ENCODE peak calls at places on chromosomes 12 and 14, in ten cellular contexts. One of them, this sample, is unnamed. For H3K4me1, the result is how much of the 10 kb centered on the place peaks cover.

GRCh38 chr12:58420496-58420895 is 479.1 kb downstream of the ATP23 start:
- DNase-seq in cardiac muscle cell: no peak
- DNase-seq in fibroblast of lung: no peak
- DNase-seq in left ventricle myocardium inferior: no peak
- DNase-seq in right cardiac atrium: no peak
- DNase-seq in hepatocyte: no peak
- DNase-seq in A673: no peak
- DNase-seq in CD8-positive, alpha-beta T cell: no peak
- DNase-seq in Karpas-422: no peak
- DNase-seq in mucosa of descending colon: no peak
- DNase-seq in this sample: no peak

GRCh38 chr14:69547701-69548348 is 26.8 kb downstream of the CCDC177 start:
- DNase-seq in cardiac muscle cell: peak
- DNase-seq in fibroblast of lung: no peak
- DNase-seq in left ventricle myocardium inferior: no peak
- DNase-seq in right cardiac atrium: no peak
- DNase-seq in hepatocyte: peak
- DNase-seq in A673: peak
- DNase-seq in CD8-positive, alpha-beta T cell: no peak
- DNase-seq in Karpas-422: no peak
- DNase-seq in mucosa of descending colon: no peak
- DNase-seq in this sample: no peak

GRCh38 chr12:63151061-63151897 is at the start of gene AVPR1A:
- DNase-seq in cardiac muscle cell: no peak
- DNase-seq in fibroblast of lung: no peak
- DNase-seq in left ventricle myocardium inferior: peak
- DNase-seq in right cardiac atrium: peak
- DNase-seq in hepatocyte: peak
- DNase-seq in A673: peak
- DNase-seq in CD8-positive, alpha-beta T cell: no peak
- DNase-seq in Karpas-422: no peak
- DNase-seq in mucosa of descending colon: no peak
- DNase-seq in this sample: peak

GRCh38 chr12:93403988-93404803 is 26.5 kb downstream of the NUDT4 start:
- DNase-seq in cardiac muscle cell: peak
- DNase-seq in fibroblast of lung: peak
- DNase-seq in left ventricle myocardium inferior: no peak
- DNase-seq in right cardiac atrium: no peak
- DNase-seq in hepatocyte: no peak
- DNase-seq in A673: no peak
- DNase-seq in CD8-positive, alpha-beta T cell: no peak
- DNase-seq in Karpas-422: no peak
- DNase-seq in mucosa of descending colon: no peak
- DNase-seq in this sample: no peak

GRCh38 chr12:39359644-39360043 is 83.3 kb downstream of the KIF21A start:
- DNase-seq in cardiac muscle cell: no peak
- DNase-seq in fibroblast of lung: no peak
- DNase-seq in left ventricle myocardium inferior: no peak
- DNase-seq in right cardiac atrium: no peak
- DNase-seq in hepatocyte: no peak
- DNase-seq in A673: no peak
- DNase-seq in CD8-positive, alpha-beta T cell: no peak
- DNase-seq in Karpas-422: no peak
- DNase-seq in mucosa of descending colon: no peak
- DNase-seq in this sample: no peak

GRCh38 chr14:19729359-19729758 is 14.0 kb upstream of the OR4Q3 start:
- DNase-seq in cardiac muscle cell: no peak
- DNase-seq in fibroblast of lung: no peak
- DNase-seq in left ventricle myocardium inferior: no peak
- DNase-seq in right cardiac atrium: no peak
- DNase-seq in hepatocyte: no peak
- DNase-seq in A673: no peak
- DNase-seq in CD8-positive, alpha-beta T cell: no peak
- DNase-seq in Karpas-422: no peak
- DNase-seq in mucosa of descending colon: no peak
- DNase-seq in this sample: no peak

GRCh38 chr12:12925383-12925782 is 26.6 kb downstream of the GPRC5D start:
- DNase-seq in cardiac muscle cell: peak
- DNase-seq in fibroblast of lung: no peak
- DNase-seq in left ventricle myocardium inferior: no peak
- DNase-seq in right cardiac atrium: no peak
- DNase-seq in hepatocyte: no peak
- DNase-seq in A673: no peak
- DNase-seq in CD8-positive, alpha-beta T cell: no peak
- DNase-seq in Karpas-422: no peak
- DNase-seq in mucosa of descending colon: no peak
- DNase-seq in this sample: no peak

GRCh38 chr12:19654630-19655384 is 215.5 kb downstream of the AEBP2 start:
- DNase-seq in cardiac muscle cell: peak
- DNase-seq in fibroblast of lung: peak
- DNase-seq in left ventricle myocardium inferior: no peak
- DNase-seq in right cardiac atrium: no peak
- DNase-seq in hepatocyte: no peak
- DNase-seq in A673: no peak
- DNase-seq in CD8-positive, alpha-beta T cell: no peak
- DNase-seq in Karpas-422: peak
- DNase-seq in mucosa of descending colon: no peak
- DNase-seq in this sample: no peak

GRCh38 chr14:51660720-51661119 is 9.0 kb downstream of the FRMD6 start:
- DNase-seq in cardiac muscle cell: no peak
- DNase-seq in fibroblast of lung: no peak
- DNase-seq in left ventricle myocardium inferior: no peak
- DNase-seq in right cardiac atrium: no peak
- DNase-seq in hepatocyte: no peak
- DNase-seq in A673: no peak
- DNase-seq in CD8-positive, alpha-beta T cell: no peak
- DNase-seq in Karpas-422: no peak
- DNase-seq in mucosa of descending colon: no peak
- DNase-seq in this sample: no peak

GRCh38 chr12:75662501-75663159 is 151.2 kb upstream of the KRR1 start:
- DNase-seq in cardiac muscle cell: no peak
- DNase-seq in fibroblast of lung: no peak
- DNase-seq in left ventricle myocardium inferior: no peak
- DNase-seq in right cardiac atrium: no peak
- DNase-seq in hepatocyte: no peak
- DNase-seq in A673: no peak
- DNase-seq in CD8-positive, alpha-beta T cell: no peak
- DNase-seq in Karpas-422: no peak
- DNase-seq in mucosa of descending colon: no peak
- DNase-seq in this sample: no peak

GRCh38 chr12:104669851-104670337 is 213.1 kb downstream of the CHST11 start:
- DNase-seq in cardiac muscle cell: peak
- DNase-seq in fibroblast of lung: peak
- DNase-seq in left ventricle myocardium inferior: peak
- DNase-seq in right cardiac atrium: peak
- DNase-seq in hepatocyte: peak
- DNase-seq in A673: no peak
- DNase-seq in CD8-positive, alpha-beta T cell: peak
- DNase-seq in Karpas-422: no peak
- DNase-seq in mucosa of descending colon: peak
- DNase-seq in this sample: peak

GRCh38 chr14:73753887-73754880 is 40.0 kb upstream of the PNMA1 start:
- DNase-seq in cardiac muscle cell: peak
- DNase-seq in fibroblast of lung: no peak
- DNase-seq in left ventricle myocardium inferior: no peak
- DNase-seq in right cardiac atrium: peak
- DNase-seq in hepatocyte: no peak
- DNase-seq in A673: no peak
- DNase-seq in CD8-positive, alpha-beta T cell: no peak
- DNase-seq in Karpas-422: peak
- DNase-seq in mucosa of descending colon: peak
- DNase-seq in this sample: no peak

DNA sequence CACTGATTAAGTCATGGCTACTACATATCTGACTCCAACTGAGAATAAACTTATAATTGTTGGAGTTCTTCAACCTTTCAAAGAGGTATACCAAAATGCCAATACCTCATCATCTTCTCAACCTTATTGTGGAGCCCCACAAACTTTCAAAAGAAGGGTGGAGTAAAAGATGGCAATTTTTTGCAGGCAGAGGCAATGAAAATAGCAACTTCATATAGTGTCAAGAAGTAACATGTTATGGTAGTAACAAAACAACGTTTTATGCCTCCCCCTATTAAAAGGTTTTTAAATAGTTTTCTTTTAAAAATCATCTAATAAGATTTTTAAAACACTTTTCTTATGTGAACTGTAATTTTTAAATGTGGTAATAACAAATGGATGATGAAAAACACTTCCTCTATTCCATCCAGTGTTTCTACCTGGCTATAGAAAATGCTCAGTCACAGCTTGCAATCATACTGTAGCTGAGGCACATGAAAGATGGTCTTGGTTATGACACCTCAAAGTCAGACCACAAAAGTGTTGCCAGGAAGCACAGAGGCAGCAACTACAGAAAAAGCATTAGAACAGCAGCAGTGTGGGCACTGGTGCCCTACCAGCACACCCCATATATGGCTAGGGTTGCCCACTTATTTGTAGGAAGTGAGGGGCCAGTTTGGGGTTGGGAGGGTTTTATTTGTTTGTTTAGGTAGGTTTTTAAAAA is 7.0 kb downstream of the PPP1R12A start:
- DNase-seq in cardiac muscle cell: peak
- DNase-seq in fibroblast of lung: no peak
- DNase-seq in left ventricle myocardium inferior: no peak
- DNase-seq in right cardiac atrium: no peak
- DNase-seq in hepatocyte: no peak
- DNase-seq in A673: no peak
- DNase-seq in CD8-positive, alpha-beta T cell: peak
- DNase-seq in Karpas-422: peak
- DNase-seq in mucosa of descending colon: no peak
- DNase-seq in this sample: no peak
- H3K4me3 ChIP-seq in cardiac muscle cell: no peak
- H3K4me3 ChIP-seq in fibroblast of lung: no peak
- H3K4me3 ChIP-seq in left ventricle myocardium inferior: no peak
- H3K4me3 ChIP-seq in right cardiac atrium: no peak
- H3K4me3 ChIP-seq in hepatocyte: no peak
- H3K4me3 ChIP-seq in A673: no peak
- H3K4me3 ChIP-seq in CD8-positive, alpha-beta T cell: no peak
- H3K4me3 ChIP-seq in Karpas-422: no peak
- H3K4me3 ChIP-seq in mucosa of descending colon: no peak
- H3K4me3 ChIP-seq in this sample: no peak

GRCh38 chr12:122121341-122122192 is 43.0 kb downstream of the MLXIP start:
- DNase-seq in cardiac muscle cell: no peak
- DNase-seq in fibroblast of lung: no peak
- DNase-seq in left ventricle myocardium inferior: peak
- DNase-seq in right cardiac atrium: peak
- DNase-seq in hepatocyte: no peak
- DNase-seq in A673: no peak
- DNase-seq in CD8-positive, alpha-beta T cell: no peak
- DNase-seq in Karpas-422: no peak
- DNase-seq in mucosa of descending colon: no peak
- DNase-seq in this sample: no peak
- H3K4me1 ChIP-seq in cardiac muscle cell: under half
- H3K4me1 ChIP-seq in fibroblast of lung: under half
- H3K4me1 ChIP-seq in left ventricle myocardium inferior: half or more
- H3K4me1 ChIP-seq in right cardiac atrium: under half
- H3K4me1 ChIP-seq in hepatocyte: under half
- H3K4me1 ChIP-seq in A673: under half
- H3K4me1 ChIP-seq in CD8-positive, alpha-beta T cell: under half
- H3K4me1 ChIP-seq in Karpas-422: under half
- H3K4me1 ChIP-seq in mucosa of descending colon: half or more
- H3K4me1 ChIP-seq in this sample: under half

DNA sequence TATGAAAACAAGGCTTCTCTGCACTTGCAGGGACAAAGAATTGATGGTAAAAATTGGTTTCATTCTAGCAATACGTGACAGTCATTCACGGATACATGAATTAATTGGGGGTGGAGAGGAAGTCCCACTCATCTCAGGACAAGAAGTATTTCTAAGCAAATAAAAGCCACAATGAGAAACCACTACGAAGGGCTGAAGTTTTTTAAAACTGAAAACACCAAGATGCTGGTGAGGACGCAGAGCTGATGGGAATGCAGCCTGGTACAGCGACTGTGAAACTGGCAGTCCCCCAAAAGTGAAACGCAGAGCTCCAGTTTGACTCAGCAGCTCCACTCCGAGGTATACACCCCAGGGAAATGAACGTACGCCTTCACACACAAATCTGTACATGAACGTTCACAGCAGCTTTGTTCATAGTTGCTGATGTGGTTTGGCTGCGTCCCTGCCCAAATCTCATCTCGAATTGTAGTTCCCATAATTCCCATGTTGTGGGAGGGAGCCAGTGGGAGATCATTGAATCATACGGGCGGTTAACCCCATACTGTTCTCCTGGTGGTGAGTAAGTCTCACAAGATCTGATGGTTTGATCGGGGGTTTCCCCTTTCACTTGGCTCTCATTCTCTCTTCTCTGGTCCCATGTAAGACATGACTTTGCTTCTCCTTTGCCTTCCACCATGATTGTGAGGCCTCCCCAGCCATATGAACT is 89.0 kb downstream of the SCARB1 start:
- DNase-seq in cardiac muscle cell: peak
- DNase-seq in fibroblast of lung: peak
- DNase-seq in left ventricle myocardium inferior: no peak
- DNase-seq in right cardiac atrium: no peak
- DNase-seq in hepatocyte: no peak
- DNase-seq in A673: peak
- DNase-seq in CD8-positive, alpha-beta T cell: peak
- DNase-seq in Karpas-422: peak
- DNase-seq in mucosa of descending colon: no peak
- DNase-seq in this sample: no peak
- H3K4me3 ChIP-seq in cardiac muscle cell: no peak
- H3K4me3 ChIP-seq in fibroblast of lung: peak
- H3K4me3 ChIP-seq in left ventricle myocardium inferior: peak
- H3K4me3 ChIP-seq in right cardiac atrium: peak
- H3K4me3 ChIP-seq in hepatocyte: no peak
- H3K4me3 ChIP-seq in A673: peak
- H3K4me3 ChIP-seq in CD8-positive, alpha-beta T cell: no peak
- H3K4me3 ChIP-seq in Karpas-422: peak
- H3K4me3 ChIP-seq in mucosa of descending colon: no peak
- H3K4me3 ChIP-seq in this sample: no peak

GRCh38 chr14:61417141-61417540 is 95.8 kb downstream of the PRKCH start:
- DNase-seq in cardiac muscle cell: no peak
- DNase-seq in fibroblast of lung: no peak
- DNase-seq in left ventricle myocardium inferior: no peak
- DNase-seq in right cardiac atrium: no peak
- DNase-seq in hepatocyte: no peak
- DNase-seq in A673: no peak
- DNase-seq in CD8-positive, alpha-beta T cell: no peak
- DNase-seq in Karpas-422: no peak
- DNase-seq in mucosa of descending colon: no peak
- DNase-seq in this sample: no peak

GRCh38 chr14:61416587-61416986 is 95.2 kb downstream of the PRKCH start:
- DNase-seq in cardiac muscle cell: no peak
- DNase-seq in fibroblast of lung: no peak
- DNase-seq in left ventricle myocardium inferior: no peak
- DNase-seq in right cardiac atrium: no peak
- DNase-seq in hepatocyte: no peak
- DNase-seq in A673: no peak
- DNase-seq in CD8-positive, alpha-beta T cell: no peak
- DNase-seq in Karpas-422: no peak
- DNase-seq in mucosa of descending colon: no peak
- DNase-seq in this sample: no peak

GRCh38 chr14:61419201-61419600 is 97.8 kb downstream of the PRKCH start:
- DNase-seq in cardiac muscle cell: no peak
- DNase-seq in fibroblast of lung: no peak
- DNase-seq in left ventricle myocardium inferior: no peak
- DNase-seq in right cardiac atrium: no peak
- DNase-seq in hepatocyte: no peak
- DNase-seq in A673: no peak
- DNase-seq in CD8-positive, alpha-beta T cell: no peak
- DNase-seq in Karpas-422: no peak
- DNase-seq in mucosa of descending colon: no peak
- DNase-seq in this sample: no peak

GRCh38 chr14:61418749-61419148 is 97.4 kb downstream of the PRKCH start:
- DNase-seq in cardiac muscle cell: peak
- DNase-seq in fibroblast of lung: no peak
- DNase-seq in left ventricle myocardium inferior: no peak
- DNase-seq in right cardiac atrium: no peak
- DNase-seq in hepatocyte: no peak
- DNase-seq in A673: no peak
- DNase-seq in CD8-positive, alpha-beta T cell: no peak
- DNase-seq in Karpas-422: no peak
- DNase-seq in mucosa of descending colon: no peak
- DNase-seq in this sample: no peak

GRCh38 chr14:61417890-61418455 is 96.6 kb downstream of the PRKCH start:
- DNase-seq in cardiac muscle cell: no peak
- DNase-seq in fibroblast of lung: no peak
- DNase-seq in left ventricle myocardium inferior: no peak
- DNase-seq in right cardiac atrium: no peak
- DNase-seq in hepatocyte: no peak
- DNase-seq in A673: no peak
- DNase-seq in CD8-positive, alpha-beta T cell: no peak
- DNase-seq in Karpas-422: no peak
- DNase-seq in mucosa of descending colon: no peak
- DNase-seq in this sample: no peak
- H3K4me1 ChIP-seq in cardiac muscle cell: half or more
- H3K4me1 ChIP-seq in fibroblast of lung: under half
- H3K4me1 ChIP-seq in left ventricle myocardium inferior: half or more
- H3K4me1 ChIP-seq in right cardiac atrium: under half
- H3K4me1 ChIP-seq in hepatocyte: under half
- H3K4me1 ChIP-seq in A673: under half
- H3K4me1 ChIP-seq in CD8-positive, alpha-beta T cell: half or more
- H3K4me1 ChIP-seq in Karpas-422: under half
- H3K4me1 ChIP-seq in mucosa of descending colon: under half
- H3K4me1 ChIP-seq in this sample: under half

This sample was measured in pancreas.